ENCODE peak calls at places on chromosomes 3 and 15, in eight cellular contexts. T is A549, F is stomach, N is transverse colon, X is SK-N-SH, K is tibial nerve, H is esophagus muscularis mucosa, Y is GM12878. A is an unnamed sample. For H3K4me1, the result is how much of the 10 kb centered on the place peaks cover.

GRCh38 chr3:65811050-65811766 is 227.5 kb downstream of the MAGI1 start:
- DNase-seq in T (no peak), H (no peak), N (no peak), X (no peak), F (no peak), K (peak), Y (no peak), A (no peak)

GRCh38 chr15:23397779-23398178 is 43.2 kb downstream of the GOLGA8S start:
- DNase-seq in F (no peak), N (no peak), T (no peak), X (no peak), Y (no peak), H (no peak), K (no peak), A (no peak)

GRCh38 chr3:37456270-37456708 is 281.9 kb upstream of the LRRFIP2 start:
- DNase-seq in Y (no peak), X (peak), N (peak), T (no peak), F (peak), H (peak), K (peak), A (no peak)

GRCh38 chr15:74196175-74196574 is 6.4 kb downstream of the STRA6 start:
- DNase-seq in T (peak), Y (no peak), K (no peak), F (peak), H (no peak), N (peak), X (no peak), A (peak)

GRCh38 chr3:14324224-14324944 is 78.0 kb upstream of the SLC6A6 start:
- DNase-seq in X (no peak), F (no peak), T (no peak), Y (no peak), N (no peak), K (no peak), H (no peak), A (no peak)

GRCh38 chr3:182914341-182914740 is 66.0 kb downstream of the DCUN1D1 start:
- DNase-seq in X (no peak), T (no peak), Y (peak), F (no peak), K (no peak), H (no peak), N (no peak), A (no peak)

GRCh38 chr3:72964633-72965032 is 32.0 kb upstream of the PPP4R2 start:
- DNase-seq in T (no peak), N (no peak), K (no peak), X (no peak), F (no peak), H (no peak), Y (no peak), A (no peak)

GRCh38 chr15:43218908-43219706 is 1.7 kb downstream of the EPB42 start:
- DNase-seq in H (no peak), K (no peak), F (no peak), T (peak), N (no peak), X (peak), Y (no peak), A (no peak)

GRCh38 chr15:66772967-66773873 is 71.2 kb downstream of the SMAD6 start:
- DNase-seq in X (peak), Y (no peak), T (no peak), N (peak), K (no peak), F (peak), H (no peak), A (no peak)

GRCh38 chr3:34298668-34299067 is 500.2 kb downstream of the PDCD6IP start:
- DNase-seq in K (no peak), H (no peak), N (no peak), Y (no peak), F (no peak), T (no peak), X (no peak), A (no peak)

GRCh38 chr3:134374791-134375541 is 719 bp upstream of the AMOTL2 start:
- DNase-seq in F (peak), K (no peak), T (peak), X (no peak), Y (no peak), N (peak), H (no peak), A (peak)

GRCh38 chr15:96629501-96629900 is 299.0 kb downstream of the NR2F2 start:
- DNase-seq in H (no peak), Y (no peak), X (no peak), N (peak), K (peak), F (peak), T (no peak), A (peak)

GRCh38 chr3:69867941-69868505 is 128.8 kb downstream of the MITF start:
- DNase-seq in N (no peak), X (no peak), H (no peak), F (no peak), K (no peak), Y (no peak), T (no peak), A (no peak)

GRCh38 chr3:187949093-187949820 is 204.0 kb upstream of the BCL6 start:
- DNase-seq in X (no peak), K (no peak), H (no peak), N (no peak), F (no peak), T (no peak), Y (no peak), A (no peak)

GRCh38 chr3:131386429-131386926 is 4.9 kb downstream of the NUDT16 start:
- DNase-seq in T (no peak), N (peak), K (peak), Y (no peak), X (no peak), H (no peak), F (peak), A (no peak)

GRCh38 chr3:171415070-171415469 is 45.1 kb downstream of the TNIK start:
- DNase-seq in F (no peak), Y (no peak), K (no peak), T (no peak), H (no peak), N (no peak), X (no peak), A (no peak)

GRCh38 chr3:130892759-130893239 is 1.1 kb upstream of the ATP2C1 start:
- DNase-seq in F (peak), N (peak), T (peak), H (no peak), K (peak), Y (peak), X (peak), A (peak)

GRCh38 chr3:10703875-10704274 is 112.2 kb upstream of the SLC6A11 start:
- DNase-seq in H (no peak), N (no peak), Y (no peak), F (no peak), T (peak), K (no peak), X (peak), A (no peak)

GRCh38 chr15:62474771-62475124 is 309.7 kb upstream of the C2CD4B start:
- DNase-seq in F (no peak), Y (no peak), X (no peak), K (no peak), N (no peak), H (no peak), T (no peak), A (no peak)

GRCh38 chr15:73522011-73522410 is 79.0 kb downstream of the REC114 start:
- DNase-seq in H (no peak), Y (no peak), K (no peak), N (no peak), F (no peak), T (no peak), X (no peak), A (no peak)

GRCh38 chr3:4741106-4741403 is 238.2 kb upstream of the BHLHE40 start:
- DNase-seq in N (no peak), K (no peak), T (no peak), Y (no peak), X (no peak), H (no peak), F (no peak), A (no peak)

GRCh38 chr3:194928183-194928736 is 242.6 kb downstream of the FAM43A start:
- DNase-seq in X (no peak), H (peak), K (peak), F (no peak), Y (no peak), T (no peak), N (no peak), A (no peak)

GRCh38 chr3:4394048-4394447 is 73.0 kb downstream of the SUMF1 start:
- DNase-seq in K (no peak), H (peak), F (no peak), Y (no peak), T (no peak), N (peak), X (no peak), A (no peak)

GRCh38 chr3:50876947-50877346 is 202.2 kb downstream of the DOCK3 start:
- DNase-seq in N (no peak), X (no peak), T (no peak), H (no peak), Y (no peak), K (no peak), F (no peak), A (no peak)

GRCh38 chr3:142705256-142705655 is 18.6 kb upstream of the TRPC1 start:
- DNase-seq in Y (no peak), N (no peak), K (no peak), X (peak), F (no peak), H (no peak), T (no peak), A (no peak)

GRCh38 chr3:133192967-133193366 is 154.8 kb downstream of the TMEM108 start:
- DNase-seq in Y (no peak), F (no peak), N (no peak), X (no peak), K (no peak), H (no peak), T (no peak), A (no peak)

GRCh38 chr3:66851894-66852613 is 146.1 kb upstream of the KBTBD8 start:
- DNase-seq in F (no peak), K (no peak), N (no peak), H (no peak), X (no peak), T (no peak), Y (no peak), A (no peak)

GRCh38 chr3:27219127-27219860 is 149.9 kb downstream of the NEK10 start:
- DNase-seq in K (no peak), H (no peak), X (no peak), N (peak), F (no peak), T (no peak), Y (no peak), A (no peak)

GRCh38 chr3:109773006-109773405 is 435.7 kb upstream of the DPPA4 start:
- DNase-seq in H (no peak), Y (no peak), K (no peak), X (no peak), T (no peak), F (no peak), N (no peak), A (no peak)

GRCh38 chr3:45551214-45552010 is 43.1 kb upstream of the LIMD1 start:
- DNase-seq in H (no peak), F (peak), K (peak), Y (no peak), X (no peak), T (peak), N (peak), A (peak)

GRCh38 chr3:43180027-43180426 is 74.1 kb upstream of the POMGNT2 start:
- DNase-seq in T (no peak), F (no peak), Y (peak), N (peak), K (no peak), X (no peak), H (no peak), A (no peak)

GRCh38 chr3:86229086-86229774 is 761.7 kb downstream of the VGLL3 start:
- DNase-seq in X (no peak), N (no peak), K (no peak), Y (no peak), T (peak), F (no peak), H (no peak), A (no peak)

GRCh38 chr3:171788546-171789351 is 21.5 kb downstream of the PLD1 start:
- DNase-seq in N (no peak), H (peak), X (no peak), Y (no peak), K (no peak), T (no peak), F (no peak), A (no peak)

GRCh38 chr15:82710926-82711490 is 1.3 kb upstream of the AP3B2 start:
- DNase-seq in H (no peak), F (no peak), T (no peak), Y (no peak), N (no peak), K (no peak), X (no peak), A (no peak)

GRCh38 chr15:32994810-32995424 is 199.6 kb downstream of the FMN1 start:
- DNase-seq in Y (no peak), H (no peak), F (no peak), N (no peak), T (peak), X (peak), K (no peak), A (no peak)

GRCh38 chr15:83061680-83062079 is 5.4 kb downstream of the BTBD1 start:
- DNase-seq in K (no peak), T (no peak), H (no peak), F (no peak), X (no peak), Y (no peak), N (no peak), A (no peak)

GRCh38 chr3:111732248-111732879 is 126.7 kb upstream of the PHLDB2 start:
- DNase-seq in H (peak), F (peak), N (peak), X (no peak), T (peak), K (no peak), Y (no peak), A (no peak)

GRCh38 chr3:148852271-148853000 is 12.7 kb upstream of the CPA3 start:
- DNase-seq in T (no peak), F (no peak), Y (no peak), X (no peak), H (no peak), K (no peak), N (no peak), A (no peak)

GRCh38 chr3:45775571-45776290 is 20.6 kb downstream of the SLC6A20 start:
- DNase-seq in T (no peak), X (no peak), Y (no peak), N (no peak), K (no peak), H (no peak), F (peak), A (no peak)

DNA sequence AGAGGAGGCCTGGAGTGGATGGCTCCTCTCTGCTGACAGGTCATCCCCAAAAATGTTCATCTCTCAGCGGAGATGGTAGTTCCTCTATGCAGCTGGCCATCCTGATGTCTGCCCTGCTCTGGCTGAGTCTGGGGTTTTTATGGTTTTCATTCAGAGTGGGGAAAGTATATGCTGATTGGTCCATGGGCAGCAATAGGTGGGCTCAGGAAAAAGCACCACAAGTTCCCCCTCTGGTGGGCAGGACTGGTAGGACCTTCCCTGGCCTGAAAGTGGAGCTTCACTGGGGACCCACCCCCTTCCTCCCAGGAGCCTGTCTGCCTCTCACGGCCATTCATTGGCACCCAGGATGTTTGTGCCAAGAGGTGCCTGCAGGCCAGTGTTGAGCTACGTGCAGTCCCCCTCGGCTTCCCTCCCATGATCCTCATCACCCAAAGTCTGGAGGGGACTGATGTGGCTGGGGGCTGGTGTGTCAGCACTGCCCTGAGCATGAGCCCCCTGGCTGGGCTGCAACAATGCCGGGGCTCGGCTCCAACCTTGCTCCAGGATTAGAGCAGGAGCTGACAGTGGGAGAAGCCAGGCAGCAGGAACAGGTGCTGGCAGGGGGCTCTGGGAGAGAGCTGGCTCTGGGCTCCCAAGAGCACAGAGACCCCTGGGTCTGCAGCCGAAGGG is 13.1 kb upstream of the BLOC1S6 start:
- DNase-seq in K (no peak), Y (no peak), T (peak), F (no peak), H (no peak), N (peak), X (peak), A (no peak)
- H3K4me3 ChIP-seq in K (no peak), Y (no peak), T (no peak), F (no peak), H (no peak), N (no peak), X (no peak), A (no peak)

GRCh38 chr15:98725874-98726273 is 77.5 kb downstream of the IGF1R start:
- DNase-seq in X (no peak), F (peak), Y (no peak), T (no peak), N (peak), K (no peak), H (no peak), A (no peak)

GRCh38 chr15:98728107-98728810 is 79.9 kb downstream of the IGF1R start:
- DNase-seq in X (no peak), F (no peak), Y (no peak), N (no peak), K (no peak), T (peak), H (no peak), A (no peak)

GRCh38 chr15:98729446-98730042 is 81.2 kb downstream of the IGF1R start:
- DNase-seq in F (no peak), T (no peak), X (peak), N (no peak), Y (no peak), K (no peak), H (no peak), A (no peak)

GRCh38 chr15:98728811-98729160 is 80.4 kb downstream of the IGF1R start:
- DNase-seq in F (no peak), K (no peak), Y (no peak), H (no peak), T (no peak), N (no peak), X (no peak), A (no peak)

DNA sequence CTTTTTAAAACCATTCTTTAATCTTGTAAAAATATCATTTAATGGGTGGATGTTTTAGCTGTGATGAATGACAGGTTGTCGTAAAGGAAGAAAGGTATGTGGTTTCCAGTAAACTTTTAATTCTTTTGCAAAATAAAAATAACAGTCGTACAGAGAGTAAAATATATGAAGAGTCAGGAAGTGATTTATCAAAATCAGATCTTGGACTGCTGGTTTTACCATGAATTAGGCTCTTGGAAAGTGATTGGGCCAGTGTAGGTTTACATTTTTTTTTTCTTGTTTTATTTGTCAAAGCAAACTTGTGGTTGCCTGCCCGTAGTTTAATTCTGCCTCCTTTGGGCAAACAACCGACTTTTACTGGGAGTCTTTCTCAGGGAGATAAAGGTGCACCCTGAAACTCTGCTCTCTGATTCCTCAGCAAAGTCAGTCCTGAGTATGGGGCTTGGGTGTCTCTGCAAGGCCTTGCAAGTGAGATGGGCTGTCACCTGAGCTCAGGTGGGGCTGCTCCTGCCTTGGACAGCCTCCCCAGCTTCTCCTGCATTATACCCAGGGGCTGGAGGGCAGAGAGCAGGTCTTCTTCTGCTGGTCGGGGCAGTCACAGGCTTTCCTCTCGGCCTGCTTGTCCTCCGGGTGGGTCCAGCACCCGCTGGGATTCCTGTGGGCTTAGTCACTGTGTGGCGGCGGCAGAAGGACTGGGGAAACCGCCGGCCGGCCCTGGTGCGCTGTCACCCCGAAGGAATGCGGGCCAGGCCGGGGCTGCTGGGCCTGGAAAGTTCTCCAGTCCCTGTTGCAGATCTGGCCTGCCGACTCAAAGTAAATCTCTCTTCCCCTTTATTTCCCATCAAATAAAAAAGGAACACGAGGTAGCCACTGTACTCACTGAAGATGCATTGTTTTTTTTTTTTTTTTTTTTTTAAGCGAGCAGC is 79.0 kb downstream of the IGF1R start:
- DNase-seq in X (peak), K (peak), T (peak), Y (no peak), F (peak), H (peak), N (peak), A (peak)
- TF ChIP-seq EP300 in X (peak), K (peak), T (peak), Y (no peak), F (no peak), H (no peak), N (no peak), A (no peak)

GRCh38 chr3:141273700-141274410 is 42.2 kb downstream of the PXYLP1 start:
- DNase-seq in N (no peak), X (no peak), Y (no peak), F (no peak), T (no peak), H (no peak), K (no peak), A (no peak)
- H3K4me1 ChIP-seq in N (under half), X (under half), Y (under half), F (under half), T (under half), H (under half), K (under half), A (under half)

DNA sequence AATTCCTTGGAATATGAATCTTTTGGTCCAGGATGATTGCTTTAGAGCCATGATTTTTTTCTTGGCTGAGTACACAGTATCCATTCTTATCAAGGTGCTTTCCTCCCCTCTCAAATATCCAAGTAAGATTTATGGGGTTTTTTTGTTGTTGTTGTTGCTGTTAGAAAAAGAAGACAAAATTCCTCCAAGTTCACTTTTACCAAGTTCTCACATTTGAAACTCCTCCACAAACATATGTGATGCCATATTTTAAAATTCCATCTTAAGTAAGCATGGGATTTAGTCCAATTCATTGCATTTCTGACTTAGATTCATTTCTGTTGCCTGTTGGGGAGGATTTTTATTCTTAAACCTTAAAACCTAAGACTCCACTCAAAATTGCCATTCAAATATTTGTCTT is 128.6 kb upstream of the SPATA12 start:
- DNase-seq in H (no peak), Y (no peak), T (no peak), K (no peak), N (no peak), F (no peak), X (no peak), A (no peak)
- H3K4me3 ChIP-seq in H (no peak), Y (no peak), T (no peak), K (no peak), N (no peak), F (no peak), X (no peak), A (no peak)